ENCODE peak calls at places on chromosomes 16 and 17, in nine cellular contexts. D, L, P, K, W, A, R, M and V are unnamed samples.

GRCh38 chr17:45127583-45128300 is 4.6 kb downstream of the PLCD3 start:
- DNase-seq in P (no peak), L (no peak), D (no peak), M (no peak), R (peak; percentile 55), A (peak; percentile 88), W (peak; percentile 60), K (peak; percentile 93), V (no peak)

GRCh38 chr16:9138731-9139501 is 47.5 kb downstream of the HAPSTR1 start:
- DNase-seq in R (peak; percentile 70), L (no peak), P (peak; percentile 78), D (no peak), K (peak; percentile 72), A (peak; percentile 67), W (peak; percentile 63), M (no peak), V (no peak)

GRCh38 chr16:13070268-13070667 is 168.9 kb downstream of the SHISA9 start:
- DNase-seq in W (no peak), M (no peak), R (no peak), D (no peak), P (peak; percentile 17), K (no peak), L (no peak), A (no peak), V (no peak)

GRCh38 chr16:1063728-1064127 is 8.8 kb upstream of the SSTR5 start:
- DNase-seq in R (no peak), W (no peak), D (no peak), K (no peak), P (no peak), M (no peak), L (no peak), A (no peak), V (no peak)

GRCh38 chr17:62823111-62823895 is 15.2 kb upstream of the MARCHF10 start:
- DNase-seq in M (no peak), W (no peak), D (no peak), P (no peak), K (no peak), A (no peak), L (peak; percentile 88), R (no peak), V (no peak)

GRCh38 chr17:75468311-75468754 is 11.9 kb downstream of the TMEM94 start:
- DNase-seq in W (no peak), K (no peak), P (no peak), L (no peak), A (no peak), M (no peak), D (peak; percentile 89), R (no peak), V (no peak)

GRCh38 chr17:83133302-83134121 is 54.1 kb downstream of the METRNL start:
- DNase-seq in L (peak; percentile 79), D (peak; percentile 64), P (peak; percentile 67), W (no peak), A (no peak), M (no peak), R (no peak), K (peak; percentile 4), V (no peak)

GRCh38 chr17:2792541-2793169 is 3.6 kb upstream of the RAP1GAP2 start:
- DNase-seq in M (no peak), K (no peak), R (no peak), L (no peak), W (no peak), A (no peak), P (no peak), D (no peak), V (no peak)

GRCh38 chr17:65058615-65059014 is 2.1 kb upstream of the GNA13 start:
- DNase-seq in W (no peak), A (peak; percentile 11), P (no peak), K (no peak), M (no peak), L (no peak), D (no peak), R (no peak), V (no peak)

GRCh38 chr17:49436174-49436573 is 21.5 kb upstream of the PHB1 start:
- DNase-seq in W (no peak), P (no peak), D (peak; percentile 41), A (no peak), K (no peak), M (no peak), R (no peak), L (no peak), V (no peak)

GRCh38 chr17:50602514-50603235 is 32.0 kb upstream of the ABCC3 start:
- DNase-seq in K (no peak), D (no peak), R (no peak), A (no peak), M (no peak), L (no peak), P (peak; percentile 77), W (no peak), V (no peak)

GRCh38 chr17:50604470-50604869 is 30.2 kb upstream of the ABCC3 start:
- DNase-seq in M (peak; percentile 5), P (peak; percentile 99), A (peak; percentile 37), L (no peak), D (no peak), K (peak; percentile 28), R (peak; percentile 94), W (peak; percentile 85), V (peak; percentile 38)

GRCh38 chr17:50605434-50605833 is 29.2 kb upstream of the ABCC3 start:
- DNase-seq in L (no peak), P (no peak), K (no peak), D (no peak), W (peak; percentile 75), R (peak; percentile 56), M (peak; percentile 12), A (no peak), V (no peak)

GRCh38 chr17:50601789-50602375 is 32.8 kb upstream of the ABCC3 start:
- DNase-seq in K (no peak), P (peak; percentile 89), A (no peak), D (no peak), W (no peak), M (no peak), R (no peak), L (no peak), V (no peak)

GRCh38 chr17:50603340-50603739 is 31.3 kb upstream of the ABCC3 start:
- DNase-seq in M (no peak), P (peak; percentile 76), K (no peak), A (no peak), L (no peak), D (no peak), W (no peak), R (no peak), V (no peak)
- TF ChIP-seq CTCF in M (peak; percentile 5), P (peak; percentile 38), K (no peak), A (no peak), L (peak; percentile 51), D (no peak), W (no peak), R (no peak), V (no peak)

GRCh38 chr16:24986512-24987303 is 28.5 kb downstream of the ARHGAP17 start:
- DNase-seq in M (peak; percentile 47), A (no peak), K (no peak), D (peak; percentile 75), L (peak; percentile 50), R (peak; percentile 93), W (peak; percentile 98), P (no peak), V (peak; percentile 81)
- H3K4me3 ChIP-seq in M (no peak overlapping the region), A (no peak overlapping the region), K (no peak overlapping the region), D (peak overlapping the region; percentile 26), L (no peak overlapping the region), R (peak overlapping the region; percentile 20), W (peak overlapping the region; percentile 4), P (no peak overlapping the region), V (no peak overlapping the region)

DNA sequence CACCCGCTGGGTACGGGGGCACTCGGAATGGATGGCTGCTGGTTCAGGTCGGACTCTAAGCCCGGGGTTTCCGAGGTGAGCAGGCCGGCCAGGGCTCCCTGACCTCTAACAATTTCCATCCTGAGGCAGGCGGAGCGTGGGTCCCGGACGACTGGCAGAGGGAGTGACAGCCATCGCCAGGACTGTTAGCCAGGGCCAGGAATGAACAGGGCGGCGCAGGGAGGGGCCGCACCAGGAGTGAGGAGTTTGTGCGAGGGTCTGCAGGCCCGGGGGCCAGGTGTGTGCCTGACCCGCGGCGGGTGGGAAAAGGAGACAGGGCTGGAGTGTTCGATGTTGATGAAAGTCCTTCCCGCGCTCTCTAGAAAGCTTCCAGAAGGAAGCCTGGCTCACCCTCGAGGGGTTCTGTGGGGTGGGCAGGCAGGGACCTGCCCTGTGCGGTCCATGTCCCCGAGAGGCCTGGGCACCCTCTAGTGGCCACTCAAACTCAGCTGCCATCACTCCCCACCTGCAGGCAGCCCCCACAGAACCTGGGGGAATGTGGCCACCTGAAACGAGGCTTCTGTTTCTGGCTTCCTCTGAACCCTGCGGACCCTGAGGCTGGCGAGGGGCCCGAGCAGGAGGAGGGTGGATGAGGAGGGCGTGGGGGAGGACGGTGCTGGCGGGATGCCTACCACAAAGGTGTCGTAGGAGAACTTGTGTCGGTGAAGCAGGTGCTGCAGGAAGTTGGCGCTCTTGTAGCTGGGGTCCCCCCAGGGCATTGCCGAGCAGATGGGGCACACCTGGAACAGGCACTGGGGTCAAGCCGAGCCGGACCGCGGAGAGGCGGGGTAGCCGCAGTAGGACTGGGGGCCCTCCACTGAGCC is 8.1 kb downstream of the RNF166 start:
- DNase-seq in K (no peak), R (no peak), P (no peak), D (no peak), L (no peak), W (no peak), A (no peak), M (no peak), V (no peak)
- TF ChIP-seq CTCF in K (no peak), R (peak; percentile 19), P (peak; percentile 44), D (no peak), L (peak; percentile 51), W (no peak), A (no peak), M (peak; percentile 31), V (peak; percentile 47)

GRCh38 chr17:55546481-55546880 is 35.2 kb upstream of the SMIM36 start:
- DNase-seq in D (no peak), A (no peak), L (no peak), R (no peak), P (no peak), W (no peak), M (no peak), K (no peak), V (no peak)

GRCh38 chr17:55540414-55541091 is 29.3 kb upstream of the SMIM36 start:
- DNase-seq in A (no peak), R (peak; percentile 40), P (no peak), D (no peak), L (no peak), K (no peak), M (peak; percentile 27), W (peak; percentile 62), V (no peak)

GRCh38 chr17:55545765-55546164 is 34.5 kb upstream of the SMIM36 start:
- DNase-seq in W (no peak), R (no peak), P (no peak), L (no peak), K (no peak), D (no peak), M (no peak), A (no peak), V (no peak)

GRCh38 chr17:55547027-55547670 is 35.9 kb upstream of the SMIM36 start:
- DNase-seq in P (no peak), D (no peak), A (no peak), R (no peak), M (no peak), K (no peak), W (peak; percentile 70), L (no peak), V (no peak)

DNA sequence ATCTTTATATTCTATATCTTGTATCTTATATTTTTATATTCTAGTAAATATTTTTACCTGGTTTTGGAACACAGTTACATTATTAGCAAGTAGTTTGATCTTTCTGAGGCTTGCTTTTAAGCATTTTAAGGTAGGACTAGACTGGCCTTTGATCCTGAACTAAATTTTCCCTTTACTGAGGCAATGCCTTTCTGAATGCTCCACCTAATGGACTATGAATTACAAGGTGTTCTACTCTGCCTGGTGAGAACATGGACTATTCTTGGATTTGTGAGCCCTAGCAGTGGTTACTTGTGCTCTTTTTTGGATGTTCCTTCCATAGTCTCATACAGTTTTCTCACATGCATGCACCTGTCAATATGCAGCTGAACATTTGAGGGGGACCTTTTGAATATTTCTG is 32.5 kb upstream of the SMIM36 start:
- DNase-seq in P (no peak), K (no peak), D (no peak), W (no peak), A (no peak), M (no peak), L (no peak), R (no peak), V (no peak)
- H3K4me3 ChIP-seq in P (no peak overlapping the region), K (no peak overlapping the region), D (no peak overlapping the region), W (no peak overlapping the region), A (no peak overlapping the region), M (no peak overlapping the region), L (no peak overlapping the region), R (no peak overlapping the region), V (no peak overlapping the region)